ENCODE peak calls at places on chromosome 5, in seven cellular contexts. L, B, S, Z, V, O and G are unnamed samples.

GRCh38 chr5:8102714-8103113 is 233.8 kb downstream of the MTRR start:
- DNase-seq in L (no peak), B (no peak), S (no peak), Z (no peak), V (no peak), O (no peak), G (no peak)

GRCh38 chr5:149667084-149667826 is 62.9 kb upstream of the PPARGC1B start:
- DNase-seq in L (peak), B (peak), S (no peak), Z (no peak), V (no peak), O (no peak), G (peak)

GRCh38 chr5:91474201-91474600 is 91.1 kb upstream of the ARRDC3 start:
- DNase-seq in L (no peak), B (no peak), S (no peak), Z (no peak), V (no peak), O (no peak), G (no peak)

GRCh38 chr5:150073677-150074076 is 12.7 kb downstream of the CSF1R start:
- DNase-seq in L (no peak), B (no peak), S (peak), Z (no peak), V (no peak), O (no peak), G (no peak)

GRCh38 chr5:59485629-59486439 is 407.7 kb downstream of the PDE4D start:
- DNase-seq in L (no peak), B (peak), S (no peak), Z (no peak), V (no peak), O (no peak), G (no peak)

GRCh38 chr5:4142842-4143241 is 547.2 kb downstream of the IRX1 start:
- DNase-seq in L (no peak), B (no peak), S (no peak), Z (no peak), V (no peak), O (no peak), G (no peak)

GRCh38 chr5:75337366-75338021 is 474 bp downstream of the HMGCR start:
- DNase-seq in L (peak), B (no peak), S (peak), Z (no peak), V (no peak), O (no peak), G (no peak)

GRCh38 chr5:80881726-80882125 is 78.4 kb upstream of the RASGRF2 start:
- DNase-seq in L (no peak), B (no peak), S (no peak), Z (no peak), V (no peak), O (no peak), G (no peak)

GRCh38 chr5:16585028-16585667 is 31.6 kb downstream of the RETREG1 start:
- DNase-seq in L (peak), B (no peak), S (no peak), Z (no peak), V (no peak), O (no peak), G (no peak)

GRCh38 chr5:61055434-61056006 is 106.7 kb downstream of the SMIM15 start:
- DNase-seq in L (peak), B (peak), S (no peak), Z (no peak), V (no peak), O (no peak), G (no peak)

GRCh38 chr5:142785211-142785610 is 15.0 kb downstream of the ARHGAP26 start:
- DNase-seq in L (no peak), B (no peak), S (no peak), Z (no peak), V (no peak), O (no peak), G (no peak)

GRCh38 chr5:6365142-6365976 is 13.0 kb downstream of the MED10 start:
- DNase-seq in L (no peak), B (no peak), S (no peak), Z (no peak), V (no peak), O (no peak), G (no peak)

GRCh38 chr5:21195145-21195544 is 1207.1 kb upstream of the CDH18 start:
- DNase-seq in L (no peak), B (no peak), S (no peak), Z (no peak), V (no peak), O (no peak), G (no peak)

GRCh38 chr5:7518947-7519560 is 123.1 kb downstream of the ADCY2 start:
- DNase-seq in L (peak), B (no peak), S (no peak), Z (no peak), V (no peak), O (no peak), G (no peak)

GRCh38 chr5:180340856-180341255 is 12.3 kb downstream of the GFPT2 start:
- DNase-seq in L (no peak), B (no peak), S (no peak), Z (no peak), V (peak), O (no peak), G (no peak)

GRCh38 chr5:178577376-178577839 is 12.8 kb downstream of the COL23A1 start:
- DNase-seq in L (no peak), B (no peak), S (no peak), Z (no peak), V (no peak), O (no peak), G (no peak)

GRCh38 chr5:13632676-13633075 is 311.8 kb downstream of the DNAH5 start:
- DNase-seq in L (no peak), B (peak), S (no peak), Z (peak), V (no peak), O (no peak), G (no peak)

GRCh38 chr5:143117821-143118220 is 285.7 kb downstream of the NR3C1 start:
- DNase-seq in L (no peak), B (no peak), S (no peak), Z (no peak), V (no peak), O (no peak), G (no peak)

GRCh38 chr5:113663879-113664278 is 150.4 kb downstream of the YTHDC2 start:
- DNase-seq in L (peak), B (peak), S (no peak), Z (no peak), V (no peak), O (peak), G (peak)

GRCh38 chr5:74655716-74656115 is 15.2 kb upstream of the ENC1 start:
- DNase-seq in L (no peak), B (no peak), S (no peak), Z (no peak), V (no peak), O (no peak), G (no peak)

GRCh38 chr5:140926903-140927573 is 939 bp downstream of the PCDHAC1 start:
- DNase-seq in L (no peak), B (peak), S (peak), Z (no peak), V (no peak), O (no peak), G (no peak)

GRCh38 chr5:378301-378891 is 56.9 kb downstream of the AHRR start:
- DNase-seq in L (no peak), B (no peak), S (peak), Z (no peak), V (no peak), O (no peak), G (no peak)

GRCh38 chr5:36158144-36158543 is 6.2 kb downstream of the SKP2 start:
- DNase-seq in L (no peak), B (no peak), S (no peak), Z (no peak), V (peak), O (no peak), G (no peak)

GRCh38 chr5:14417232-14417730 is 164.3 kb upstream of the OTULINL start:
- DNase-seq in L (no peak), B (no peak), S (no peak), Z (no peak), V (peak), O (no peak), G (no peak)

GRCh38 chr5:175711472-175712312 is 53.8 kb downstream of the HRH2 start:
- DNase-seq in L (no peak), B (no peak), S (no peak), Z (no peak), V (no peak), O (no peak), G (no peak)

GRCh38 chr5:108521841-108522506 is 140.1 kb upstream of the FBXL17 start:
- DNase-seq in L (peak), B (peak), S (no peak), Z (peak), V (peak), O (no peak), G (peak)